ENCODE peak calls at places on chromosomes 5 and 9, in ten cellular contexts. One of them, this sample, is unnamed.

GRCh38 chr5:113218200-113218599 is 216.6 kb downstream of the TSSK1B start:
- DNase-seq in DMS153: no peak
- DNase-seq in IMR-90: no peak
- DNase-seq in effector CD4-positive, alpha-beta T cell: no peak
- DNase-seq in GM13977: no peak
- DNase-seq in substantia nigra: no peak
- DNase-seq in ELF-1: no peak
- DNase-seq in HuH-7: peak; percentile 28
- DNase-seq in activated CD4-positive, alpha-beta T cell treated with anti-CD3 and anti-CD28 coated beads, Interleukin-2, amount 50 U/mL, for 1 hour: no peak
- DNase-seq in SIG-M5: no peak
- DNase-seq in this sample: no peak

GRCh38 chr5:41154491-41154890 is 58.8 kb downstream of the C6 start:
- DNase-seq in DMS153: no peak
- DNase-seq in IMR-90: no peak
- DNase-seq in effector CD4-positive, alpha-beta T cell: no peak
- DNase-seq in GM13977: no peak
- DNase-seq in substantia nigra: no peak
- DNase-seq in ELF-1: no peak
- DNase-seq in HuH-7: no peak
- DNase-seq in activated CD4-positive, alpha-beta T cell treated with anti-CD3 and anti-CD28 coated beads, Interleukin-2, amount 50 U/mL, for 1 hour: no peak
- DNase-seq in SIG-M5: no peak
- DNase-seq in this sample: no peak

GRCh38 chr9:30982301-30982700 is 1402.1 kb upstream of the ACO1 start:
- DNase-seq in DMS153: no peak
- DNase-seq in IMR-90: no peak
- DNase-seq in effector CD4-positive, alpha-beta T cell: no peak
- DNase-seq in GM13977: no peak
- DNase-seq in substantia nigra: no peak
- DNase-seq in ELF-1: no peak
- DNase-seq in HuH-7: no peak
- DNase-seq in activated CD4-positive, alpha-beta T cell treated with anti-CD3 and anti-CD28 coated beads, Interleukin-2, amount 50 U/mL, for 1 hour: no peak
- DNase-seq in SIG-M5: no peak
- DNase-seq in this sample: no peak

GRCh38 chr5:101278917-101279316 is 375.8 kb upstream of the ST8SIA4 start:
- DNase-seq in DMS153: no peak
- DNase-seq in IMR-90: no peak
- DNase-seq in effector CD4-positive, alpha-beta T cell: no peak
- DNase-seq in GM13977: no peak
- DNase-seq in substantia nigra: no peak
- DNase-seq in ELF-1: no peak
- DNase-seq in HuH-7: no peak
- DNase-seq in activated CD4-positive, alpha-beta T cell treated with anti-CD3 and anti-CD28 coated beads, Interleukin-2, amount 50 U/mL, for 1 hour: no peak
- DNase-seq in SIG-M5: no peak
- DNase-seq in this sample: no peak

GRCh38 chr5:179338123-179338676 is 7.1 kb downstream of the ADAMTS2 start:
- DNase-seq in DMS153: no peak
- DNase-seq in IMR-90: no peak
- DNase-seq in effector CD4-positive, alpha-beta T cell: no peak
- DNase-seq in GM13977: no peak
- DNase-seq in substantia nigra: no peak
- DNase-seq in ELF-1: no peak
- DNase-seq in HuH-7: no peak
- DNase-seq in activated CD4-positive, alpha-beta T cell treated with anti-CD3 and anti-CD28 coated beads, Interleukin-2, amount 50 U/mL, for 1 hour: no peak
- DNase-seq in SIG-M5: no peak
- DNase-seq in this sample: no peak

GRCh38 chr9:129408535-129409215 is 212.2 kb downstream of the C9orf50 start:
- DNase-seq in DMS153: no peak
- DNase-seq in IMR-90: no peak
- DNase-seq in effector CD4-positive, alpha-beta T cell: no peak
- DNase-seq in GM13977: no peak
- DNase-seq in substantia nigra: peak; percentile 82
- DNase-seq in ELF-1: no peak
- DNase-seq in HuH-7: no peak
- DNase-seq in activated CD4-positive, alpha-beta T cell treated with anti-CD3 and anti-CD28 coated beads, Interleukin-2, amount 50 U/mL, for 1 hour: no peak
- DNase-seq in SIG-M5: no peak
- DNase-seq in this sample: no peak

GRCh38 chr9:90175865-90176264 is 466.8 kb downstream of the DIRAS2 start:
- DNase-seq in DMS153: no peak
- DNase-seq in IMR-90: no peak
- DNase-seq in effector CD4-positive, alpha-beta T cell: no peak
- DNase-seq in GM13977: no peak
- DNase-seq in substantia nigra: no peak
- DNase-seq in ELF-1: no peak
- DNase-seq in HuH-7: no peak
- DNase-seq in activated CD4-positive, alpha-beta T cell treated with anti-CD3 and anti-CD28 coated beads, Interleukin-2, amount 50 U/mL, for 1 hour: no peak
- DNase-seq in SIG-M5: no peak
- DNase-seq in this sample: no peak

GRCh38 chr5:116573279-116573616 is 1.4 kb downstream of the SEMA6A start:
- DNase-seq in DMS153: no peak
- DNase-seq in IMR-90: no peak
- DNase-seq in effector CD4-positive, alpha-beta T cell: no peak
- DNase-seq in GM13977: peak; percentile 31
- DNase-seq in substantia nigra: peak; percentile 65
- DNase-seq in ELF-1: peak; percentile 56
- DNase-seq in HuH-7: no peak
- DNase-seq in activated CD4-positive, alpha-beta T cell treated with anti-CD3 and anti-CD28 coated beads, Interleukin-2, amount 50 U/mL, for 1 hour: no peak
- DNase-seq in SIG-M5: no peak
- DNase-seq in this sample: no peak

GRCh38 chr9:91991621-91992435 is 41.8 kb upstream of the ROR2 start:
- DNase-seq in DMS153: no peak
- DNase-seq in IMR-90: no peak
- DNase-seq in effector CD4-positive, alpha-beta T cell: no peak
- DNase-seq in GM13977: no peak
- DNase-seq in substantia nigra: no peak
- DNase-seq in ELF-1: no peak
- DNase-seq in HuH-7: no peak
- DNase-seq in activated CD4-positive, alpha-beta T cell treated with anti-CD3 and anti-CD28 coated beads, Interleukin-2, amount 50 U/mL, for 1 hour: no peak
- DNase-seq in SIG-M5: no peak
- DNase-seq in this sample: no peak

GRCh38 chr9:113131689-113132151 is 19.1 kb upstream of the SLC31A2 start:
- DNase-seq in DMS153: no peak
- DNase-seq in IMR-90: peak; percentile 37
- DNase-seq in effector CD4-positive, alpha-beta T cell: no peak
- DNase-seq in GM13977: no peak
- DNase-seq in substantia nigra: peak; percentile 21
- DNase-seq in ELF-1: no peak
- DNase-seq in HuH-7: no peak
- DNase-seq in activated CD4-positive, alpha-beta T cell treated with anti-CD3 and anti-CD28 coated beads, Interleukin-2, amount 50 U/mL, for 1 hour: no peak
- DNase-seq in SIG-M5: no peak
- DNase-seq in this sample: peak; percentile 29

GRCh38 chr5:140926211-140926902 is at the start of gene PCDHAC1:
- DNase-seq in DMS153: peak; percentile 68
- DNase-seq in IMR-90: no peak
- DNase-seq in effector CD4-positive, alpha-beta T cell: no peak
- DNase-seq in GM13977: no peak
- DNase-seq in substantia nigra: peak; percentile 79
- DNase-seq in ELF-1: peak; percentile 99
- DNase-seq in HuH-7: peak; percentile 72
- DNase-seq in activated CD4-positive, alpha-beta T cell treated with anti-CD3 and anti-CD28 coated beads, Interleukin-2, amount 50 U/mL, for 1 hour: no peak
- DNase-seq in SIG-M5: no peak
- DNase-seq in this sample: no peak

GRCh38 chr5:74320526-74320925 is 320.0 kb downstream of the ENC1 start:
- DNase-seq in DMS153: no peak
- DNase-seq in IMR-90: no peak
- DNase-seq in effector CD4-positive, alpha-beta T cell: no peak
- DNase-seq in GM13977: no peak
- DNase-seq in substantia nigra: no peak
- DNase-seq in ELF-1: no peak
- DNase-seq in HuH-7: no peak
- DNase-seq in activated CD4-positive, alpha-beta T cell treated with anti-CD3 and anti-CD28 coated beads, Interleukin-2, amount 50 U/mL, for 1 hour: no peak
- DNase-seq in SIG-M5: no peak
- DNase-seq in this sample: no peak

GRCh38 chr9:18393340-18394130 is 80.4 kb upstream of the ADAMTSL1 start:
- DNase-seq in DMS153: peak; percentile 100
- DNase-seq in IMR-90: peak; percentile 96
- DNase-seq in effector CD4-positive, alpha-beta T cell: no peak
- DNase-seq in GM13977: no peak
- DNase-seq in substantia nigra: peak; percentile 57
- DNase-seq in ELF-1: no peak
- DNase-seq in HuH-7: no peak
- DNase-seq in activated CD4-positive, alpha-beta T cell treated with anti-CD3 and anti-CD28 coated beads, Interleukin-2, amount 50 U/mL, for 1 hour: no peak
- DNase-seq in SIG-M5: no peak
- DNase-seq in this sample: no peak

GRCh38 chr5:39780341-39780740 is 355.6 kb upstream of the DAB2 start:
- DNase-seq in DMS153: no peak
- DNase-seq in IMR-90: peak; percentile 58
- DNase-seq in effector CD4-positive, alpha-beta T cell: no peak
- DNase-seq in GM13977: no peak
- DNase-seq in substantia nigra: no peak
- DNase-seq in ELF-1: no peak
- DNase-seq in HuH-7: no peak
- DNase-seq in activated CD4-positive, alpha-beta T cell treated with anti-CD3 and anti-CD28 coated beads, Interleukin-2, amount 50 U/mL, for 1 hour: no peak
- DNase-seq in SIG-M5: no peak
- DNase-seq in this sample: no peak

This sample was measured in HL-60.